ENCODE peak calls at places on chromosomes 3 and 15, in five cellular contexts. One of them, this sample, is unnamed.

GRCh38 chr3:22089284-22089683 is 338.3 kb upstream of the ZNF385D start:
- DNase-seq in AG04450: no peak
- DNase-seq in right lobe of liver: peak; percentile 75
- DNase-seq in body of pancreas: peak; percentile 49
- DNase-seq in sigmoid colon: no peak
- DNase-seq in this sample: peak; percentile 36

GRCh38 chr15:61155741-61156700 is 73.1 kb downstream of the RORA start:
- DNase-seq in AG04450: no peak
- DNase-seq in right lobe of liver: no peak
- DNase-seq in body of pancreas: peak; percentile 32
- DNase-seq in sigmoid colon: peak; percentile 86
- DNase-seq in this sample: no peak

GRCh38 chr3:100210777-100211145 is 50.0 kb upstream of the TBC1D23 start:
- DNase-seq in AG04450: peak; percentile 84
- DNase-seq in right lobe of liver: no peak
- DNase-seq in body of pancreas: peak; percentile 9
- DNase-seq in sigmoid colon: no peak
- DNase-seq in this sample: no peak

GRCh38 chr3:31288641-31289100 is 244.1 kb upstream of the STT3B start:
- DNase-seq in AG04450: peak; percentile 13
- DNase-seq in right lobe of liver: no peak
- DNase-seq in body of pancreas: peak; percentile 4
- DNase-seq in sigmoid colon: no peak
- DNase-seq in this sample: peak; percentile 72

GRCh38 chr15:100383302-100384107 is 41.7 kb upstream of the ADAMTS17 start:
- DNase-seq in AG04450: no peak
- DNase-seq in right lobe of liver: peak; percentile 60
- DNase-seq in body of pancreas: peak; percentile 76
- DNase-seq in sigmoid colon: no peak
- DNase-seq in this sample: no peak

GRCh38 chr3:125079675-125080045 is 23.9 kb upstream of the HEG1 start:
- DNase-seq in AG04450: no peak
- DNase-seq in right lobe of liver: no peak
- DNase-seq in body of pancreas: no peak
- DNase-seq in sigmoid colon: no peak
- DNase-seq in this sample: no peak

GRCh38 chr3:188085596-188086560 is 68.1 kb upstream of the LPP start:
- DNase-seq in AG04450: no peak
- DNase-seq in right lobe of liver: no peak
- DNase-seq in body of pancreas: peak; percentile 25
- DNase-seq in sigmoid colon: no peak
- DNase-seq in this sample: no peak

GRCh38 chr3:148974726-148975125 is 16.6 kb upstream of the GYG1 start:
- DNase-seq in AG04450: no peak
- DNase-seq in right lobe of liver: no peak
- DNase-seq in body of pancreas: no peak
- DNase-seq in sigmoid colon: no peak
- DNase-seq in this sample: no peak

GRCh38 chr3:60017631-60018030 is 967.8 kb upstream of the CFAP20DC start:
- DNase-seq in AG04450: no peak
- DNase-seq in right lobe of liver: no peak
- DNase-seq in body of pancreas: no peak
- DNase-seq in sigmoid colon: no peak
- DNase-seq in this sample: no peak

GRCh38 chr3:133093366-133093765 is 55.2 kb downstream of the TMEM108 start:
- DNase-seq in AG04450: no peak
- DNase-seq in right lobe of liver: no peak
- DNase-seq in body of pancreas: no peak
- DNase-seq in sigmoid colon: no peak
- DNase-seq in this sample: no peak

GRCh38 chr3:190865828-190866227 is 3.3 kb upstream of the GMNC start:
- DNase-seq in AG04450: no peak
- DNase-seq in right lobe of liver: no peak
- DNase-seq in body of pancreas: peak; percentile 13
- DNase-seq in sigmoid colon: no peak
- DNase-seq in this sample: no peak

GRCh38 chr15:63759752-63760151 is 74.0 kb downstream of the HERC1 start:
- DNase-seq in AG04450: no peak
- DNase-seq in right lobe of liver: no peak
- DNase-seq in body of pancreas: no peak
- DNase-seq in sigmoid colon: no peak
- DNase-seq in this sample: no peak

GRCh38 chr3:8882171-8882593 is 81.1 kb downstream of the RAD18 start:
- DNase-seq in AG04450: no peak
- DNase-seq in right lobe of liver: no peak
- DNase-seq in body of pancreas: no peak
- DNase-seq in sigmoid colon: no peak
- DNase-seq in this sample: no peak

GRCh38 chr3:101643861-101644613 is 32.9 kb downstream of the ZBTB11 start:
- DNase-seq in AG04450: peak; percentile 11
- DNase-seq in right lobe of liver: no peak
- DNase-seq in body of pancreas: no peak
- DNase-seq in sigmoid colon: no peak
- DNase-seq in this sample: no peak

GRCh38 chr3:157650191-157650590 is 147.0 kb upstream of the VEPH1 start:
- DNase-seq in AG04450: no peak
- DNase-seq in right lobe of liver: no peak
- DNase-seq in body of pancreas: no peak
- DNase-seq in sigmoid colon: no peak
- DNase-seq in this sample: no peak

DNA sequence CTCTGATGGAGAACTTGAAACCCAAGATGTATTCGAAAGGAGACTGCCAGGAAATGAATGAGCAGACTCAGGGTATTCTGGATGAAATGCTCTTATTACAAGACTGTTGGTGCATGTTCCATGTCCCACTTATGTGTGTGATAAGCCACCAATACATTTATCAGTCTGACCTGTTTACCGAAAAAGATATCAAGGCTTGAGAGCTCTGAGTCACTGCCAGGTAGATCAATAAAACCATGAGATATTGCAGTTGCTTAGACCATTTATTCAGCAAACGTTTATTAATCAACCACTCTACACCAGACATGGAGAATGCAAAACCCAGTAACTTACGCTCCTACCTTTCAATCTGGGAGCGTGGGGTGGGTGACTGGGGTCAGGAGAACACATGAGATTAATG is 17.3 kb downstream of the CEMIP start:
- DNase-seq in AG04450: no peak
- DNase-seq in right lobe of liver: no peak
- DNase-seq in body of pancreas: no peak
- DNase-seq in sigmoid colon: no peak
- DNase-seq in this sample: no peak
- H3K27ac ChIP-seq in AG04450: no peak overlapping the region
- H3K27ac ChIP-seq in right lobe of liver: no peak overlapping the region
- H3K27ac ChIP-seq in body of pancreas: no peak overlapping the region
- H3K27ac ChIP-seq in sigmoid colon: no peak overlapping the region
- H3K27ac ChIP-seq in this sample: no peak overlapping the region

GRCh38 chr15:71278989-71279756 is 163.9 kb downstream of the THSD4 start:
- DNase-seq in AG04450: peak; percentile 92
- DNase-seq in right lobe of liver: peak; percentile 84
- DNase-seq in body of pancreas: peak; percentile 90
- DNase-seq in sigmoid colon: peak; percentile 86
- DNase-seq in this sample: no peak
- H3K4me3 ChIP-seq in AG04450: no peak overlapping the region
- H3K4me3 ChIP-seq in right lobe of liver: no peak overlapping the region
- H3K4me3 ChIP-seq in body of pancreas: no peak overlapping the region
- H3K4me3 ChIP-seq in sigmoid colon: no peak overlapping the region
- H3K4me3 ChIP-seq in this sample: peak overlapping the region; percentile 1

GRCh38 chr3:46947545-46947899 is 29.0 kb downstream of the CCDC12 start:
- DNase-seq in AG04450: no peak
- DNase-seq in right lobe of liver: no peak
- DNase-seq in body of pancreas: no peak
- DNase-seq in sigmoid colon: no peak
- DNase-seq in this sample: no peak

GRCh38 chr3:46948830-46949671 is 27.5 kb downstream of the CCDC12 start:
- DNase-seq in AG04450: no peak
- DNase-seq in right lobe of liver: peak; percentile 73
- DNase-seq in body of pancreas: peak; percentile 69
- DNase-seq in sigmoid colon: peak; percentile 65
- DNase-seq in this sample: peak; percentile 83

GRCh38 chr3:46946416-46946815 is 30.1 kb downstream of the CCDC12 start:
- DNase-seq in AG04450: no peak
- DNase-seq in right lobe of liver: no peak
- DNase-seq in body of pancreas: peak; percentile 68
- DNase-seq in sigmoid colon: no peak
- DNase-seq in this sample: peak; percentile 87

GRCh38 chr3:46946856-46947544 is 29.5 kb downstream of the CCDC12 start:
- DNase-seq in AG04450: no peak
- DNase-seq in right lobe of liver: no peak
- DNase-seq in body of pancreas: peak; percentile 75
- DNase-seq in sigmoid colon: no peak
- DNase-seq in this sample: peak; percentile 87

GRCh38 chr3:46947981-46948791 is 28.4 kb downstream of the CCDC12 start:
- DNase-seq in AG04450: no peak
- DNase-seq in right lobe of liver: peak; percentile 69
- DNase-seq in body of pancreas: peak; percentile 93
- DNase-seq in sigmoid colon: no peak
- DNase-seq in this sample: peak; percentile 81
- H3K27ac ChIP-seq in AG04450: no peak overlapping the region
- H3K27ac ChIP-seq in right lobe of liver: peak overlapping the region; percentile 42
- H3K27ac ChIP-seq in body of pancreas: peak overlapping the region; percentile 92
- H3K27ac ChIP-seq in sigmoid colon: peak overlapping the region; percentile 28
- H3K27ac ChIP-seq in this sample: peak overlapping the region; percentile 97

DNA sequence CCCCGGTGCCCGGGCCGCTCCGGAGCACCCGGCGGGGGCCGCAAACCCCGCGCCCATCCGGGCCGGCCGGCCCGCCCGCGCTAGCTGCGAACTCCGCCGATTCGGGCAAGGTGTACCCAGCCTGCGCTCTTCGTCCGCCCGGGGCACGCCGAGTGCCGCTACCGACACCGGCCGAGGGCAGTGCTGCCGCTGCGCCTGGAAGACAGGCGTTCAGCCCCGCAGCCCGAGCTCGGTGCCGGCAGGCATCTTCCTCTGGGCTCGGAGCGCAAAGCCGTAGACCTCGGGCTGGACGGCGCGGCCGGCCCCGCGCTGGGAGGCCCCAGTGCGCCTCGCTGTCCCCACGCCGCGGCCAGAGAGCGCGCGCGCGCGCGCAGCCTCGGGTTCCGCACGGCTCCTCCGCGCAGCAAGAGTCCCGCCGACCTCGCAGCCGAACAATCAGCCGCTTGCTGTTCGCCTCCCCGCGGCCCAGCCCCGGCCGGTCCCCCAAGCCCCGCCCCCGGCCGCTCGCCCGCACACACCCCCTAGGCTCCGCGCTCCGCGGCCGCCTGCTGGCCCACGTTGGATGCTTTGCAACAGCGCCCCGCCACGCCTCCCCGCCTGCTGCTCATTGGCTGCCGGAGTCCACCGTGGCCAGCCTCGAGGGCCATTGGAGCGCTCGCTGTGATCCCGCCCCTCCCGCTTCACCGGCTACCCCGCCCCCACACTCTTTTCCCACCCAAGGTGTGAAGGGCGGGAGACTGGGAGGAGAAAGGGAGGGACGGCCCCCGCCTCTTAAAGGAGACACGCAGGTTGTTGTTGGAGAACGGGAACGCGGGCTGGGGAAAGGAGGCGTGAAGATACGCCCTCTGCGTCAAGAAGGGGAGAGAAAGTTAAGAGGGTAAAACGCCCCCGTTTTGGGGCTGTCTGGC is at the start of gene LRIG1:
- DNase-seq in AG04450: peak; percentile 97
- DNase-seq in right lobe of liver: peak; percentile 100
- DNase-seq in body of pancreas: peak; percentile 99
- DNase-seq in sigmoid colon: peak; percentile 100
- DNase-seq in this sample: peak; percentile 100
- H3K4me3 ChIP-seq in AG04450: peak within 1 kb of the TSS; percentile 96
- H3K4me3 ChIP-seq in right lobe of liver: peak within 1 kb of the TSS; percentile 76
- H3K4me3 ChIP-seq in body of pancreas: peak within 1 kb of the TSS; percentile 81
- H3K4me3 ChIP-seq in sigmoid colon: peak within 1 kb of the TSS; percentile 84
- H3K4me3 ChIP-seq in this sample: peak within 1 kb of the TSS; percentile 75

GRCh38 chr3:10281951-10282350 is 10.8 kb downstream of the GHRL start:
- DNase-seq in AG04450: no peak
- DNase-seq in right lobe of liver: no peak
- DNase-seq in body of pancreas: no peak
- DNase-seq in sigmoid colon: no peak
- DNase-seq in this sample: no peak

GRCh38 chr3:10279384-10280176 is 13.2 kb downstream of the GHRL start:
- DNase-seq in AG04450: no peak
- DNase-seq in right lobe of liver: no peak
- DNase-seq in body of pancreas: no peak
- DNase-seq in sigmoid colon: peak; percentile 48
- DNase-seq in this sample: no peak

GRCh38 chr3:10278501-10278900 is 14.2 kb downstream of the GHRL start:
- DNase-seq in AG04450: no peak
- DNase-seq in right lobe of liver: no peak
- DNase-seq in body of pancreas: no peak
- DNase-seq in sigmoid colon: peak; percentile 40
- DNase-seq in this sample: no peak

GRCh38 chr3:10280571-10280970 is 12.2 kb downstream of the GHRL start:
- DNase-seq in AG04450: no peak
- DNase-seq in right lobe of liver: no peak
- DNase-seq in body of pancreas: no peak
- DNase-seq in sigmoid colon: peak; percentile 48
- DNase-seq in this sample: no peak

DNA sequence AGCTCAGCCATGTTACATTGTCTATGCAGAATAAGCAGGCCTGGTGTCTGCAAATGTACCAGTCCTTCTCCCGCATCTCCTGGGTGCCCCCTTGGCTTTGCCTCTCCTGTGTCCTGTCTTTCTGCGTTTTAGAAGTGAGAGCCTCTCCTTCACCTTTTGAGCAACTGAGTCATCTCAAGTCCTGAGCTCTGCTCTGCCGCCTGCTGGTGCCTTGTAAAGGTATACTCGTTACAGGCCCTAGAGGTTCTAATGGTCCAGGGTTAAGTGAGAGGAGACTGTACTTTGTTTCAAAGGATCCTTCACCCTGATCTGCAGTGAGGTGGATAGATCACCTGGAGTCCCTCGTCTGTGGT is 12.6 kb downstream of the GHRL start:
- DNase-seq in AG04450: no peak
- DNase-seq in right lobe of liver: no peak
- DNase-seq in body of pancreas: no peak
- DNase-seq in sigmoid colon: no peak
- DNase-seq in this sample: no peak
- H3K27ac ChIP-seq in AG04450: no peak overlapping the region
- H3K27ac ChIP-seq in right lobe of liver: no peak overlapping the region
- H3K27ac ChIP-seq in body of pancreas: no peak overlapping the region
- H3K27ac ChIP-seq in sigmoid colon: no peak overlapping the region
- H3K27ac ChIP-seq in this sample: no peak overlapping the region